ENCODE peak calls at places on chromosomes 2 and 18, in four cellular contexts. D, B, S and K are unnamed samples. For H3F3A, the result is how much of the 10 kb centered on the place peaks cover.

GRCh38 chr2:65351234-65351947 is 81.0 kb downstream of the SPRED2 start:
- DNase-seq in B (no peak), S (no peak), D (no peak), K (no peak)

GRCh38 chr2:197073701-197074433 is 147.4 kb upstream of the PGAP1 start:
- DNase-seq in D (no peak), S (no peak), B (no peak), K (peak)

GRCh38 chr18:50614838-50615237 is 55.0 kb downstream of the MAPK4 start:
- DNase-seq in S (no peak), D (no peak), B (no peak), K (no peak)

GRCh38 chr2:152465541-152465940 is 130.6 kb downstream of the FMNL2 start:
- DNase-seq in B (no peak), D (no peak), S (no peak), K (no peak)

GRCh38 chr2:121902171-121902591 is 146.7 kb downstream of the TSN start:
- DNase-seq in S (no peak), B (no peak), D (peak), K (peak)

GRCh38 chr18:65750421-65751144 is at the start of gene CDH7:
- DNase-seq in S (peak), B (peak), D (peak), K (peak)

GRCh38 chr2:158893057-158893456 is 75.4 kb upstream of the TANC1 start:
- DNase-seq in B (no peak), D (no peak), S (no peak), K (no peak)

GRCh38 chr2:66447676-66448075 is 12.8 kb downstream of the MEIS1 start:
- DNase-seq in B (no peak), D (no peak), S (no peak), K (no peak)

GRCh38 chr2:110931648-110932047 is 189.1 kb upstream of the BCL2L11 start:
- DNase-seq in D (no peak), B (peak), S (no peak), K (no peak)

GRCh38 chr18:72160504-72161445 is 383.4 kb downstream of the CBLN2 start:
- DNase-seq in B (peak), S (no peak), D (no peak), K (no peak)

GRCh38 chr2:162007447-162008040 is 66.5 kb downstream of the DPP4 start:
- DNase-seq in B (peak), D (no peak), S (no peak), K (no peak)

DNA sequence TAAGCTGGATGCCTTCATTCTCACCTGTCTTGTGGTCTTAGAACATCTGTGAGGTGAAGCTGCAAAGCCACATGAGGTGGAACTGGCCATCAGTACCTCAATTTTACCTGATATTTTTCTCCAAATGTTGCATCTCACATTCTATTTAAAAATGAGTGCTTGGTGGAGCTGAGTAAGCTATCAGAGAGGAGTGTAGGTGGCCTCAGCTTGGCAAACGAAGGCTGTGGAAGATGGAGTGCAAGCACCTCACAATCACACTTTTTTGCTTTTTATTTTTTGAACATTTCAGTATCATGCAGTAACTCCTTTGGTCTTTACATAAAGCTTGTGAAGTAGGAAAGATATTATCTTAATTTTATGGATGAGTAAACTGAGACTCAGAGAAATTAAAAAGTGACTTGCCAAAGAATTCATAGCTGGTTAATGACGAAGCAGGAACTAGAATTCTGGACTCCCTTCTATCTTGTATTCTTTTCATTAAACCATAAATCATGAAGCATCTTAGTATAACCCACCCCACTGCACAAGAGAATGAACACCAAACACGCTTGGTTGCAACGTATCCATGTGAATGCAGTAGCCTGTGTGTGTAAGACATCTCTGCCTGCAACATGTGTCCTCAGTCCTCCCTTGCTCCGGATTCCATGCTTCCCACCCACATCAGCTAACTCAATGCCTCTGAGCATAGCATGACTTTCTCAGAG is 27.2 kb downstream of the C2orf49 start:
- DNase-seq in S (no peak), B (no peak), D (no peak), K (no peak)
- H3F3A ChIP-seq in S (under half), B (under half), D (under half), K (under half)

DNA sequence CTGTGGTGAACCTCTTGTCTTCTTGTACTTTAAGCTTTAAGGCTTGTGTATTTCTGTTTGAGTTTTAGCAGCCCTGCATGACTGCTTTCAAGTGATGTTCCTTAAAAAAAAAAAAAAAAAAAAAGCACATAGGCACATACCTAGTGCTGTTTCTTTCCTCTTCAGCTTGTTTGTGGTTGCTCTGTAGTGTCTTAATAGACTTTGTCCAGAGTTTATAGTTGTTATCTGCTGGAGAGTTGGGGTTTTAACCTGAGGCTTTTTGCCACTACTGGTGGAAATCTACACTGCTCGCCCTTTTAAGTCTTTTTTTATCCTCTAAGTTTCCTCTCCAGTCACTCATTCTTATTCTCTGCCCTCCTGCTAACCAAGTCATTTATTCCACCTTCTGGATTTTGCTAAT is 34.5 kb downstream of the AGFG1 start:
- DNase-seq in D (no peak), S (no peak), B (no peak), K (no peak)
- H3F3A ChIP-seq in D (under half), S (under half), B (under half), K (under half)

GRCh38 chr2:42099431-42100173 is 51.8 kb downstream of the PKDCC start:
- DNase-seq in D (no peak), B (no peak), S (no peak), K (no peak)
- H3F3A ChIP-seq in D (under half), B (under half), S (under half), K (under half)

DNA sequence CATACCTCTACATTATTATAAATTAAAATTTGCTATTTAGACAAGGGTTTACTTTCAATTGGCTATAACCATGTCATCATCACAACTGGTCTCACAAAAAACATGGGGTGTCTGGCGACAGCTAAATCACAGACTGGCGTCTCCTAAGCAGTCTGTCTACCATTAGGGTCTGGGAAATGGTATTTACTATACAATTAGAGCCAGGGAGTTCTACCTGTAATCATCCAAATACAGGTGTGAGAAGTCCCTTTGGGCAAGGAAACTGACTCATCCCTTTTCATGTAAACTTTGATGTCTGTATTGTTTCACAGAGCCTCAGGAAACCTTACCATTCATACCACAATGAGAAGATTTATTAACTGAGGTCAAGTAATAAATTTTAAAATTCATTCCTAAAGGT is 126.7 kb downstream of the OLA1 start:
- DNase-seq in D (peak), S (no peak), B (peak), K (no peak)
- H3F3A ChIP-seq in D (under half), S (under half), B (under half), K (under half)

GRCh38 chr2:69089244-69089643 is 76.3 kb downstream of the ANTXR1 start:
- DNase-seq in B (no peak), D (no peak), S (no peak), K (no peak)

GRCh38 chr2:69087211-69087911 is 74.4 kb downstream of the ANTXR1 start:
- DNase-seq in B (no peak), S (no peak), D (no peak), K (no peak)

GRCh38 chr2:69087912-69088240 is 74.9 kb downstream of the ANTXR1 start:
- DNase-seq in B (no peak), S (no peak), D (no peak), K (no peak)

GRCh38 chr2:69090008-69090407 is 77.0 kb downstream of the ANTXR1 start:
- DNase-seq in B (no peak), D (no peak), S (no peak), K (no peak)

DNA sequence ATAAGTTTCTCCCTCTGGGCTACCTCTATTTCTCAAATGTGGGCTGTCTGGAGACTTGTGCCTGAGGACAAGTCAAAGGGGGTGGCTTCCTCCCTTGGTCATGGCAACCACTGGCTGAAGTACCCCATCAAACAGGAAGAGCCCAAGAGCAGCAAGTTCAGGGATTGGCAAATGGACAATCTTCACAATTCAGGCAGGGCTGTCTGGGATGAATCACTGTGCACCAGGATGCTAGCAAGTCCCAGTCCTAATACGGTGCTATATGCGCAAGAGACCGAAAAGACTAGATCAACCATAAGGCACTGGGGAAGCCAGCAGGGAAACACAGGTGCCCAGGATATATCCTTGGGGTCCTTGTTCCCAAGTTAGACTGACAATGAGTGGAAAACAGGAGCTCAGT is 75.5 kb downstream of the ANTXR1 start:
- DNase-seq in S (no peak), B (no peak), D (no peak), K (no peak)
- H3F3A ChIP-seq in S (under half), B (under half), D (under half), K (under half)

DNA sequence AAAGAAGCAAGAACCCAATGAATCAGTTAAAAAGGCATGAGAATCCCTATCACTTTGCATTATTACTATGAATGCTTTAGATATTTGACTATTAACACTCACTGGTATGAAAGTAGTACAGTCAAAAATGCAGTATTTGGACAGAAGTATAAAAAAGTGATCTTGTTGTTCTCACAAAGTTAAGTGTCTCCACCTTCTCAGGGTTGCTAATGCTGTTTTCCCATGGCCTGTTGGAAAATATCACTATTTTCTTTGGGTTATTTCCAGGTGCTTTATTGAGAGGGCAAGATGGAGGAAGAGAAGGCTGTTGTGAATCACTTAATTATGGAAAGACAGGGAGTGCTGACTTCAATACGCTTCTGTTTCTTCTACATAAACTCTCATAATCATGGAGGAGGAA is 13.6 kb upstream of the CREB1 start:
- DNase-seq in B (no peak), S (no peak), D (no peak), K (no peak)
- H3F3A ChIP-seq in B (under half), S (under half), D (under half), K (under half)

GRCh38 chr2:47064076-47064475 is 91.0 kb downstream of the STPG4 start:
- DNase-seq in D (no peak), B (no peak), S (no peak), K (no peak)
- H3F3A ChIP-seq in D (under half), B (under half), S (under half), K (under half)

GRCh38 chr2:150487537-150488429 is at the start of gene RND3:
- DNase-seq in B (peak), D (peak), S (peak), K (peak)
- H3F3A ChIP-seq in B (under half), D (under half), S (under half), K (under half)

GRCh38 chr2:36376319-36376765 is 20.8 kb downstream of the CRIM1 start:
- DNase-seq in S (peak), B (peak), D (peak), K (no peak)
- H3F3A ChIP-seq in S (half or more), B (under half), D (under half), K (under half)

DNA sequence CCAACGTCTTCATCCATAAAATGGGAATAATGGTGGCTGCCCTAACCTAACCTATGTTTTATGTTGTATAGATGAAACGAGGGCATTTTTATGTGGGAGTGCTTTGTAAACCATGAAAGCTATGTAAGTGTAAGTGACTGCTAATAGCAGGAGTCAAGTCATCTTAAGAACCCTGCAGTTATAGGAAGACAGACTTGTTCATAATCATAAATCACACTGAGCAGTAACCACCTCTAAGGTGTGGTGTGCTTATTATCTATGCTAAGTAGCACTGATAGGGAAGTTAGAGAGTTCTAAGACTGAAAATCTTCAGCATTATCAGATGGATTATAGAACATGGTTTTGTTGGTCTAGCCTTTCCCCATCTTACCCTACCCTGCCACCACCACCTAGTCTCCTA is 24.2 kb upstream of the NRP2 start:
- DNase-seq in S (no peak), B (no peak), D (no peak), K (no peak)
- H3F3A ChIP-seq in S (under half), B (under half), D (under half), K (under half)